ENCODE peak calls at places on chromosomes 1 and 21, in eight cellular contexts. O, K, D, W, B, Z, N and Q are unnamed samples. For H3K9me3, the result is how much of the 10 kb centered on the place peaks cover.

GRCh38 chr1:231385118-231385748 is 36.9 kb downstream of the EGLN1 start:
- DNase-seq in O (no peak), K (peak), D (no peak), W (no peak), B (no peak), Z (no peak), N (no peak), Q (no peak)

GRCh38 chr1:55445416-55445815 is 230.3 kb upstream of the USP24 start:
- DNase-seq in O (no peak), K (no peak), D (no peak), W (no peak), B (no peak), Z (no peak), N (no peak), Q (no peak)

GRCh38 chr1:109256971-109257681 is 7.8 kb downstream of the CELSR2 start:
- DNase-seq in O (no peak), K (peak), D (no peak), W (no peak), B (no peak), Z (no peak), N (no peak), Q (no peak)

GRCh38 chr1:57623039-57623790 is 199.4 kb upstream of the DAB1 start:
- DNase-seq in O (no peak), K (no peak), D (no peak), W (no peak), B (no peak), Z (no peak), N (no peak), Q (no peak)

GRCh38 chr1:61183471-61184034 is 101.2 kb downstream of the NFIA start:
- DNase-seq in O (peak), K (no peak), D (peak), W (no peak), B (no peak), Z (no peak), N (no peak), Q (no peak)

GRCh38 chr1:223742861-223743517 is 30.6 kb downstream of the CAPN2 start:
- DNase-seq in O (no peak), K (no peak), D (no peak), W (no peak), B (no peak), Z (no peak), N (no peak), Q (no peak)

GRCh38 chr1:163822933-163823511 is 501.3 kb downstream of the NUF2 start:
- DNase-seq in O (no peak), K (no peak), D (no peak), W (no peak), B (no peak), Z (no peak), N (no peak), Q (no peak)

GRCh38 chr1:228487336-228488106 is at the start of gene RNF187:
- DNase-seq in O (peak), K (no peak), D (peak), W (peak), B (peak), Z (no peak), N (no peak), Q (peak)

GRCh38 chr1:4093856-4094565 is 193.9 kb upstream of the C1orf174 start:
- DNase-seq in O (no peak), K (no peak), D (no peak), W (no peak), B (no peak), Z (no peak), N (no peak), Q (no peak)

GRCh38 chr1:180521474-180522203 is 19.3 kb upstream of the ACBD6 start:
- DNase-seq in O (no peak), K (peak), D (no peak), W (no peak), B (no peak), Z (no peak), N (no peak), Q (no peak)

GRCh38 chr1:10632691-10633090 is 157.9 kb downstream of the PEX14 start:
- DNase-seq in O (peak), K (no peak), D (no peak), W (no peak), B (no peak), Z (no peak), N (no peak), Q (no peak)

GRCh38 chr1:109498161-109498801 is 4.4 kb downstream of the CYB561D1 start:
- DNase-seq in O (peak), K (no peak), D (no peak), W (peak), B (no peak), Z (no peak), N (no peak), Q (no peak)

GRCh38 chr1:198015317-198015716 is 98.1 kb downstream of the LHX9 start:
- DNase-seq in O (no peak), K (no peak), D (no peak), W (no peak), B (no peak), Z (no peak), N (no peak), Q (no peak)

GRCh38 chr1:204296431-204296988 is 63.2 kb downstream of the PLEKHA6 start:
- DNase-seq in O (no peak), K (no peak), D (no peak), W (no peak), B (no peak), Z (no peak), N (no peak), Q (no peak)

GRCh38 chr1:152110860-152111514 is 4.3 kb downstream of the TCHH start:
- DNase-seq in O (peak), K (peak), D (no peak), W (no peak), B (no peak), Z (peak), N (no peak), Q (peak)

GRCh38 chr1:15073799-15074308 is 79.7 kb upstream of the TMEM51 start:
- DNase-seq in O (no peak), K (no peak), D (no peak), W (no peak), B (no peak), Z (no peak), N (no peak), Q (no peak)

GRCh38 chr1:246121533-246121932 is 385.5 kb downstream of the SMYD3 start:
- DNase-seq in O (no peak), K (no peak), D (no peak), W (no peak), B (no peak), Z (no peak), N (no peak), Q (no peak)

GRCh38 chr1:177392336-177392735 is 221.6 kb downstream of the BRINP2 start:
- DNase-seq in O (no peak), K (peak), D (no peak), W (no peak), B (no peak), Z (no peak), N (no peak), Q (no peak)

GRCh38 chr1:205227584-205228006 is at the start of gene TMCC2:
- DNase-seq in O (peak), K (peak), D (peak), W (peak), B (peak), Z (peak), N (peak), Q (peak)

GRCh38 chr1:50060279-50060678 is 36.5 kb upstream of the AGBL4 start:
- DNase-seq in O (no peak), K (peak), D (no peak), W (no peak), B (no peak), Z (no peak), N (no peak), Q (no peak)

GRCh38 chr1:2226525-2227340 is 1.4 kb upstream of the SKI start:
- DNase-seq in O (peak), K (no peak), D (peak), W (peak), B (no peak), Z (no peak), N (no peak), Q (peak)

GRCh38 chr1:31191281-31191680 is 48.4 kb downstream of the NKAIN1 start:
- DNase-seq in O (no peak), K (no peak), D (no peak), W (no peak), B (no peak), Z (no peak), N (no peak), Q (no peak)

GRCh38 chr1:210143465-210144062 is 89.0 kb upstream of the SERTAD4 start:
- DNase-seq in O (peak), K (peak), D (peak), W (peak), B (peak), Z (no peak), N (no peak), Q (no peak)

GRCh38 chr21:39022901-39023693 is 160.2 kb downstream of the PSMG1 start:
- DNase-seq in O (peak), K (no peak), D (no peak), W (peak), B (no peak), Z (no peak), N (no peak), Q (no peak)

GRCh38 chr1:192266645-192267044 is 50.1 kb upstream of the RGS21 start:
- DNase-seq in O (no peak), K (no peak), D (no peak), W (peak), B (no peak), Z (no peak), N (no peak), Q (no peak)

GRCh38 chr21:35220301-35220700 is 171.2 kb upstream of the RUNX1 start:
- DNase-seq in O (no peak), K (no peak), D (no peak), W (no peak), B (no peak), Z (no peak), N (no peak), Q (no peak)

GRCh38 chr21:45460611-45461368 is 55.8 kb downstream of the COL18A1 start:
- DNase-seq in O (no peak), K (peak), D (no peak), W (no peak), B (no peak), Z (no peak), N (no peak), Q (no peak)

GRCh38 chr1:15173863-15174614 is 20.5 kb downstream of the TMEM51 start:
- DNase-seq in O (no peak), K (peak), D (no peak), W (no peak), B (no peak), Z (no peak), N (no peak), Q (no peak)

GRCh38 chr1:9593492-9594465 is 5.1 kb downstream of the TMEM201 start:
- DNase-seq in O (peak), K (peak), D (peak), W (peak), B (peak), Z (no peak), N (no peak), Q (peak)

GRCh38 chr1:76302711-76303347 is 228.3 kb downstream of the ST6GALNAC3 start:
- DNase-seq in O (no peak), K (no peak), D (no peak), W (no peak), B (no peak), Z (no peak), N (no peak), Q (no peak)

GRCh38 chr21:44492572-44493385 is 37.5 kb downstream of the LRRC3 start:
- DNase-seq in O (no peak), K (peak), D (no peak), W (no peak), B (no peak), Z (no peak), N (no peak), Q (no peak)

GRCh38 chr1:221712776-221713431 is 29.0 kb downstream of the DUSP10 start:
- DNase-seq in O (no peak), K (no peak), D (no peak), W (no peak), B (peak), Z (peak), N (peak), Q (peak)

GRCh38 chr1:221810406-221810805 is 68.5 kb upstream of the DUSP10 start:
- DNase-seq in O (no peak), K (peak), D (no peak), W (no peak), B (no peak), Z (no peak), N (no peak), Q (no peak)

GRCh38 chr1:22792396-22793171 is 81.9 kb downstream of the EPHB2 start:
- DNase-seq in O (no peak), K (no peak), D (no peak), W (no peak), B (no peak), Z (no peak), N (no peak), Q (no peak)

GRCh38 chr1:220483700-220484099 is 44.2 kb upstream of the MARK1 start:
- DNase-seq in O (no peak), K (no peak), D (peak), W (no peak), B (no peak), Z (no peak), N (no peak), Q (no peak)

GRCh38 chr21:42777064-42777756 is 102.1 kb downstream of the WDR4 start:
- DNase-seq in O (no peak), K (no peak), D (no peak), W (no peak), B (no peak), Z (no peak), N (no peak), Q (no peak)

GRCh38 chr21:42779431-42779861 is 99.9 kb downstream of the WDR4 start:
- DNase-seq in O (peak), K (no peak), D (no peak), W (no peak), B (no peak), Z (no peak), N (no peak), Q (no peak)

GRCh38 chr21:42775123-42775522 is 104.2 kb downstream of the WDR4 start:
- DNase-seq in O (no peak), K (no peak), D (no peak), W (no peak), B (no peak), Z (no peak), N (no peak), Q (no peak)

GRCh38 chr21:42777757-42778344 is 101.5 kb downstream of the WDR4 start:
- DNase-seq in O (no peak), K (no peak), D (no peak), W (no peak), B (no peak), Z (no peak), N (no peak), Q (no peak)

GRCh38 chr21:42775891-42776290 is 103.4 kb downstream of the WDR4 start:
- DNase-seq in O (no peak), K (no peak), D (no peak), W (no peak), B (no peak), Z (no peak), N (no peak), Q (no peak)
- H3K9me3 ChIP-seq in O (under half), K (under half), D (under half), W (under half), B (under half), Z (under half), N (under half), Q (under half)

GRCh38 chr1:156433032-156433431 is 64.0 kb downstream of the RHBG start:
- DNase-seq in O (no peak), K (no peak), D (no peak), W (no peak), B (no peak), Z (no peak), N (no peak), Q (no peak)
- H3K9me3 ChIP-seq in O (under half), K (under half), D (under half), W (under half), B (under half), Z (under half), N (under half), Q (under half)

GRCh38 chr1:114032271-114033218 is 53.3 kb downstream of the OLFML3 start:
- DNase-seq in O (no peak), K (peak), D (no peak), W (no peak), B (no peak), Z (no peak), N (no peak), Q (no peak)
- H3K9me3 ChIP-seq in O (under half), K (under half), D (under half), W (under half), B (under half), Z (under half), N (under half), Q (under half)

GRCh38 chr1:110979154-110979553 is 15.4 kb upstream of the LRIF1 start:
- DNase-seq in O (no peak), K (no peak), D (no peak), W (no peak), B (no peak), Z (no peak), N (no peak), Q (no peak)
- H3K9me3 ChIP-seq in O (under half), K (under half), D (under half), W (under half), B (under half), Z (under half), N (under half), Q (under half)

DNA sequence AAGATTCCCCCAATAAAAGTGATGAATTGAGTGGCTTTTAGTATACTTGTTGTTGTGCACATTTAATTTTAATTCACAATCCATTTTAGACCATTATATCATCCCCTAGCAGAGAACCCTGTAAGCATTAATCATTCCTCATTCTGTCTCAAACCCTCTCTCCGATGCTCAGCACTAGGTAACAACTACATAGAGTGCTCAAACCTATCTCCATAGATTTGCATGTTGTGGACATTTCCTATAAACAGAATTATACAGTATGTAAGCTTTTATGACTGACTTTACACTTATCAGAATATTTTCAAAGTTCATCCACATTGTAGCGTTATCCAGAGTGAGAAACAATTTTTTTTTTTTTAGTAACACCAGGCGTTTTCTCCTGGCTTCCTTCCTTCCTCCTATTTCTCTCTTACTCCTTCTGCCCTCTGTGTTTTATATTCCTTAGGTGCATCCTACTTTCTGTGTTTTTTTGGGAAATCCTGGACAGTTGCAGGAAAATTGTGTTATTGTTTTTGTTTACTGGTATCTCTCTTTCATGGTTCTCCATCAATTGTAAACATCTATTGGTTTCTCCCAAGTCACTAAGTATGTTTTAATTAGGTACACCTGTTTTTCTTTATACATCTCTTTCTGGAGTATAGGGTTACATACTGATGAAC is 1528.0 kb upstream of the TPTE start:
- DNase-seq in O (no peak), K (no peak), D (no peak), W (no peak), B (no peak), Z (no peak), N (no peak), Q (no peak)
- H3K9me3 ChIP-seq in O (under half), K (half or more), D (under half), W (under half), B (half or more), Z (under half), N (under half), Q (under half)

GRCh38 chr1:104531990-104532389 is 782.3 kb downstream of the AMY1C start:
- DNase-seq in O (no peak), K (no peak), D (no peak), W (no peak), B (no peak), Z (no peak), N (no peak), Q (no peak)
- H3K9me3 ChIP-seq in O (under half), K (under half), D (under half), W (under half), B (under half), Z (under half), N (under half), Q (under half)

GRCh38 chr1:230159580-230159979 is 92.5 kb downstream of the GALNT2 start:
- DNase-seq in O (peak), K (no peak), D (no peak), W (no peak), B (no peak), Z (no peak), N (no peak), Q (no peak)
- H3K9me3 ChIP-seq in O (under half), K (under half), D (under half), W (under half), B (under half), Z (under half), N (under half), Q (under half)